ENCODE peak calls at places on chromosomes 5 and 9, in eight cellular contexts. E is upper lobe of left lung, S is IMR-90, I is Peyer's patch, M is transverse colon, P is thyroid gland, G is stomach, R is HepG2. W is an unnamed sample.

GRCh38 chr5:81140461-81140860 is 92.7 kb upstream of the CKMT2 start:
- DNase-seq in E (no peak), R (no peak), I (no peak), G (no peak), S (no peak), P (no peak), M (no peak), W (no peak)

GRCh38 chr9:131233556-131233955 is 42.8 kb downstream of the FAM78A start:
- DNase-seq in E (no peak), S (no peak), M (no peak), G (no peak), R (no peak), I (no peak), P (no peak), W (no peak)

GRCh38 chr5:149427374-149427773 is 48.3 kb upstream of the IL17B start:
- DNase-seq in M (no peak), G (no peak), I (no peak), R (no peak), P (no peak), S (no peak), E (no peak), W (no peak)

GRCh38 chr5:97418472-97418871 is 235.4 kb upstream of the RIOK2 start:
- DNase-seq in E (no peak), M (no peak), G (no peak), P (no peak), S (no peak), I (no peak), R (no peak), W (no peak)

GRCh38 chr5:139905401-139905800 is 109.8 kb downstream of the PSD2 start:
- DNase-seq in G (no peak), M (no peak), S (no peak), P (no peak), I (no peak), E (no peak), R (no peak), W (no peak)

GRCh38 chr5:373710-374602 is 52.4 kb downstream of the AHRR start:
- DNase-seq in R (no peak), M (peak; percentile 34), I (peak; percentile 59), S (peak; percentile 77), G (peak; percentile 56), E (peak; percentile 93), P (peak; percentile 37), W (no peak)

GRCh38 chr9:29966247-29966646 is 2393.0 kb upstream of the C9orf72 start:
- DNase-seq in G (no peak), E (no peak), R (no peak), P (no peak), I (no peak), S (no peak), M (no peak), W (no peak)

GRCh38 chr5:1897816-1898450 is 15.2 kb upstream of the IRX4 start:
- DNase-seq in I (peak; percentile 40), R (no peak), M (no peak), G (no peak), S (no peak), E (no peak), P (no peak), W (no peak)

GRCh38 chr9:93950619-93951601 is 4.2 kb downstream of the BARX1 start:
- DNase-seq in G (peak; percentile 69), I (no peak), E (peak; percentile 88), M (peak; percentile 36), R (no peak), S (no peak), P (peak; percentile 64), W (peak; percentile 56)

GRCh38 chr5:17918373-17919104 is 284.3 kb downstream of the TAF11L14 start:
- DNase-seq in E (no peak), P (no peak), S (no peak), R (no peak), I (no peak), M (no peak), G (no peak), W (no peak)

GRCh38 chr5:14343376-14343775 is 200.2 kb downstream of the TRIO start:
- DNase-seq in E (no peak), G (no peak), R (no peak), I (no peak), M (no peak), P (no peak), S (no peak), W (no peak)

GRCh38 chr5:14341571-14342225 is 198.6 kb downstream of the TRIO start:
- DNase-seq in S (no peak), M (no peak), G (no peak), P (no peak), I (no peak), E (no peak), R (no peak), W (no peak)

GRCh38 chr5:14337603-14338002 is 194.5 kb downstream of the TRIO start:
- DNase-seq in R (no peak), I (no peak), E (no peak), G (no peak), P (no peak), S (no peak), M (no peak), W (no peak)

GRCh38 chr5:14342306-14342705 is 199.2 kb downstream of the TRIO start:
- DNase-seq in R (no peak), G (peak; percentile 26), P (no peak), S (peak; percentile 66), E (no peak), I (no peak), M (no peak), W (no peak)

GRCh38 chr5:14339467-14339866 is 196.3 kb downstream of the TRIO start:
- DNase-seq in E (no peak), G (no peak), P (no peak), I (no peak), M (no peak), R (no peak), S (no peak), W (peak; percentile 42)
- H3K36me3 ChIP-seq in E (no peaks in the 10 kb centered on the region), G (peaks cover 58% of the 10 kb centered on the region), P (peaks cover 11% of the 10 kb centered on the region), I (no peaks in the 10 kb centered on the region), M (peaks cover 18% of the 10 kb centered on the region), R (peaks cover 72% of the 10 kb centered on the region), S (peaks cover 71% of the 10 kb centered on the region), W (peaks cover 19% of the 10 kb centered on the region)

GRCh38 chr5:6763191-6763590 is 50.0 kb downstream of the TENT4A start:
- DNase-seq in S (no peak), P (no peak), M (no peak), R (no peak), G (no peak), I (no peak), E (no peak), W (no peak)

GRCh38 chr5:6767481-6768063 is 54.3 kb downstream of the TENT4A start:
- DNase-seq in R (no peak), S (no peak), I (no peak), E (no peak), G (no peak), P (no peak), M (no peak), W (no peak)

GRCh38 chr5:6768590-6769230 is 55.5 kb downstream of the TENT4A start:
- DNase-seq in P (no peak), I (no peak), S (no peak), M (no peak), G (no peak), R (peak; percentile 9), E (no peak), W (no peak)

GRCh38 chr5:6766558-6767191 is 53.4 kb downstream of the TENT4A start:
- DNase-seq in G (peak; percentile 94), I (peak; percentile 93), R (no peak), S (peak; percentile 44), M (peak; percentile 91), P (peak; percentile 95), E (peak; percentile 86), W (peak; percentile 96)

DNA sequence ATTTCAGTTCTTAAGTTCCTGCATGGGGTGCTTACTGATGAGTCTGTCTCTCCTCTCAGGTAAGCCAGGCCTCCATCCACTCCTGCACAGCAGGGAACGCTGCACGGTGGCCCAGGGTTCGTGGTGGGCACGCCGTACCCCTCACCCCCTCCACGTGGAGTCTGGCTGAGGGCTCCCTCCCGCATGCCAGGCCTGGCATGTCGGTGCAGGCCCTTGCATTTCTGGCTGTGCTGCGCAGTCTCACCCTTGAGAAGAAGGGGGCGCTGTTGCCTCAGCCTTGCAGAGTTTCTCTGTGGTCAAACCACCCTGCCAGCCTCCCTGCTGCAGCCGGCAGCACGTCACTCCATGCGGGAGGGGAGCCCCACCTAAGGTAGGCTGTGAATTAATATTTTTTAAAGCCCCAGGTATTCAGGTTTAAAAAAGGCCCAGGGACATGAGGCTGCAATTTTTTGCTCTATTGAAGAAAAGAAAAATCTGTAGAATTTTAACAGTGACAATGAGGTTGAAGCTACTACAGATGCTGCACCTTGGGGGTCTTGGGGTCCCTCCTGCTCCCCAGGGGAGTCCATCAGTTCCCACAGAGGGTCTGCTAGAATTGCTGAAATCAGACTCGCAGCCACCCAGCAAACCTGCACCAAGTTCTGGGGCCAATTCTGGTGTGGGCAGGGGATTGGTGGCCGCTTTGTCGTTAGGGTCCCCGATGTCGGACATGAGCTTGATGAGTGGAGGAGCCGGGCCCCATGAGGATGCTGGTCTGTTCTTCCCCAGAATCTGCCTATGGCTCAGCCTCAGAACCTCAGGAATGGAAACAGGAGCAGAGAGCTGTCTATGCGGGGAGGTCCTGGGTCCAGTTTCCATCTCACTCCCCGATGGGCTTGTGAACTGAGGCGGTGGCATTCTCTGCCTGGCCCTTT is 52.6 kb downstream of the TENT4A start:
- DNase-seq in P (peak; percentile 59), G (peak; percentile 86), I (peak; percentile 87), S (peak; percentile 63), E (peak; percentile 83), R (peak; percentile 43), M (peak; percentile 84), W (peak; percentile 93)
- TF ChIP-seq POLR2A in P (no peak), G (no peak), I (no peak), S (no peak), E (no peak), R (no peak), M (no peak), W (no peak)

GRCh38 chr5:102762095-102762534 is 7.0 kb downstream of the PAM start:
- DNase-seq in G (no peak), P (no peak), E (no peak), M (no peak), S (peak; percentile 47), I (no peak), R (no peak), W (no peak)
- H3K27ac ChIP-seq in G (no peak overlapping the region), P (peak overlapping the region; percentile 71), E (peak overlapping the region; percentile 19), M (peak overlapping the region; percentile 48), S (no peak overlapping the region), I (no peak overlapping the region), R (no peak overlapping the region), W (peak overlapping the region; percentile 50)

DNA sequence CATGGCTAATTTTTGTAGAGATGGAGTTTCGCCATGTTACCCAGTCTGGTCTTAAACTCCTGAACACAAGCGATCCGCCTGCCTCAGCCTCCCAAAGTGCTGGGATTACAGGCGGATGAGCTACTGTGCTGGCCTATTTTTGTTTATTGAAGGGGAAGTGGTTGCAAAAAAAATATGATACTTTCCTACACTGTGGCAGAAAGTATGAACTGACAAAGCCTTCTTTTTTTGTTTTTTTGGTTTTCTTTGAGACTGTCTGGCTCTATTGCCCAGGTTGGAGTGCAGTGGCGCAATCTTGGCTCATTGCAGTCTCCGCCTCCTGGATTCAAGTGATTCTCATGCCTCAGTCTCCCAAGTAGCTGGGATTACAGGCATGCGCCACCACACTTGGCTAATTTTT is 50.9 kb downstream of the OSTF1 start:
- DNase-seq in I (no peak), S (no peak), M (no peak), G (no peak), R (no peak), E (no peak), P (no peak), W (no peak)
- H3K36me3 ChIP-seq in I (no peaks in the 10 kb centered on the region), S (peaks cover 13% of the 10 kb centered on the region), M (peaks cover 52% of the 10 kb centered on the region), G (peaks cover 99% of the 10 kb centered on the region), R (peaks cover 27% of the 10 kb centered on the region), E (peaks cover 11% of the 10 kb centered on the region), P (peaks cover 22% of the 10 kb centered on the region), W (no peaks in the 10 kb centered on the region)

W was measured in adrenal gland.